ENCODE peak calls at places on chromosomes 1 and 21, in ten cellular contexts. K is GM12865, G is cardiac muscle cell, T is AG10803, Y is fibroblast of villous mesenchyme, Q is fibroblast of lung, F is breast epithelium, X is foreskin fibroblast, W is choroid plexus epithelial cell, D is AG09309. M is an unnamed sample.

GRCh38 chr1:54249798-54250497 is 50.0 kb downstream of the MRPL37 start:
- DNase-seq in K (no peak), G (no peak), T (peak; percentile 91), Y (peak; percentile 68), Q (peak; percentile 63), F (no peak), X (peak; percentile 85), W (peak; percentile 70), D (no peak), M (peak; percentile 52)

GRCh38 chr1:159008744-159009188 is 941 bp upstream of the IFI16 start:
- DNase-seq in K (peak; percentile 91), G (no peak), T (peak; percentile 25), Y (peak; percentile 56), Q (peak; percentile 34), F (no peak), X (peak; percentile 62), W (peak; percentile 60), D (no peak), M (peak; percentile 26)

GRCh38 chr1:56304975-56305374 is 274.4 kb downstream of the PLPP3 start:
- DNase-seq in K (no peak), G (peak; percentile 40), T (no peak), Y (peak; percentile 91), Q (peak; percentile 57), F (no peak), X (no peak), W (peak; percentile 47), D (no peak), M (no peak)

GRCh38 chr21:45981641-45982255 is at the start of gene COL6A1:
- DNase-seq in K (no peak), G (peak; percentile 80), T (peak; percentile 78), Y (peak; percentile 82), Q (no peak), F (peak; percentile 57), X (peak; percentile 91), W (peak; percentile 19), D (no peak), M (peak; percentile 70)

GRCh38 chr1:158095737-158096335 is 84.9 kb upstream of the CD1D start:
- DNase-seq in K (peak; percentile 35), G (peak; percentile 35), T (peak; percentile 13), Y (peak; percentile 39), Q (peak; percentile 28), F (no peak), X (peak; percentile 54), W (peak; percentile 61), D (no peak), M (no peak)

GRCh38 chr1:6272476-6273270 is 11.8 kb upstream of the GPR153 start:
- DNase-seq in K (no peak), G (no peak), T (peak; percentile 25), Y (no peak), Q (no peak), F (no peak), X (peak; percentile 44), W (no peak), D (no peak), M (no peak)

GRCh38 chr1:198253668-198254067 is 96.9 kb downstream of the NEK7 start:
- DNase-seq in K (peak; percentile 67), G (no peak), T (peak; percentile 61), Y (peak; percentile 61), Q (peak; percentile 44), F (no peak), X (peak; percentile 67), W (peak; percentile 61), D (no peak), M (peak; percentile 62)

GRCh38 chr1:67748630-67749029 is 63.6 kb downstream of the GADD45A start:
- DNase-seq in K (peak; percentile 32), G (peak; percentile 40), T (peak; percentile 84), Y (peak; percentile 86), Q (peak; percentile 75), F (no peak), X (peak; percentile 82), W (peak; percentile 80), D (peak; percentile 54), M (peak; percentile 72)

GRCh38 chr1:206635983-206636354 is 633 bp downstream of the DYRK3 start:
- DNase-seq in K (peak; percentile 10), G (no peak), T (no peak), Y (no peak), Q (no peak), F (no peak), X (peak; percentile 28), W (no peak), D (no peak), M (peak; percentile 30)

GRCh38 chr21:39924577-39925308 is 57.5 kb downstream of the PCP4 start:
- DNase-seq in K (no peak), G (no peak), T (no peak), Y (no peak), Q (no peak), F (no peak), X (no peak), W (no peak), D (no peak), M (no peak)

GRCh38 chr1:75559800-75560199 is 51.1 kb downstream of the SLC44A5 start:
- DNase-seq in K (no peak), G (no peak), T (no peak), Y (no peak), Q (no peak), F (no peak), X (no peak), W (no peak), D (no peak), M (no peak)

GRCh38 chr1:22780696-22781095 is 70.1 kb downstream of the EPHB2 start:
- DNase-seq in K (peak; percentile 30), G (peak; percentile 61), T (no peak), Y (peak; percentile 46), Q (no peak), F (no peak), X (no peak), W (peak; percentile 36), D (no peak), M (no peak)

DNA sequence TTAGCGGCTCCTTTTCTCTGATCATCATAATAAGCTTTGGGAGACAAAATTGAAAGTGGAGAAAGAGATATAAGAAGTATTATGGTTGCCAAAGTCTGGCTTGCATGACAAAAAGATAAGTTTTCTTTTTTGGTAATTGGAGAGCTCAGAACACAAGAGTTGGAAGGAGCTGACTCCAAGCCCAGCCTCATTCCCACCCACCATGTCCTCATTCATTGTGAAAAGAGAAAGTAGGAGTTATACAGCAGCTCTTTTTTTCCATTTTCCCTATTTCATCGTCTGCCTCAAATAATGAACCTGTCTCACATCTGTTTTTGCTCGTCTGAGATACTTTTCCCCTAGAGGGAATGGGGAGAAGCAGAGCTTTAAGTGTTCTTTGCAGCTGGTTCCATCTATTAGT is 34.8 kb downstream of the AGT start:
- DNase-seq in K (no peak), G (no peak), T (no peak), Y (no peak), Q (no peak), F (no peak), X (no peak), W (no peak), D (no peak), M (no peak)
- H3K4me3 ChIP-seq in K (no peak overlapping the region), G (no peak overlapping the region), T (no peak overlapping the region), Y (no peak overlapping the region), Q (no peak overlapping the region), F (no peak overlapping the region), X (no peak overlapping the region), W (no peak overlapping the region), D (no peak overlapping the region), M (no peak overlapping the region)

GRCh38 chr1:182811975-182812727 is 22.6 kb downstream of the NPL start:
- DNase-seq in K (no peak), G (no peak), T (no peak), Y (no peak), Q (no peak), F (no peak), X (peak; percentile 4), W (no peak), D (no peak), M (no peak)

GRCh38 chr1:182807907-182808306 is 18.3 kb downstream of the NPL start:
- DNase-seq in K (no peak), G (no peak), T (no peak), Y (no peak), Q (no peak), F (no peak), X (no peak), W (no peak), D (no peak), M (no peak)

GRCh38 chr1:182803846-182804245 is 14.3 kb downstream of the NPL start:
- DNase-seq in K (no peak), G (no peak), T (no peak), Y (no peak), Q (no peak), F (no peak), X (no peak), W (no peak), D (no peak), M (no peak)

GRCh38 chr1:182806015-182806678 is 16.6 kb downstream of the NPL start:
- DNase-seq in K (no peak), G (peak; percentile 18), T (no peak), Y (no peak), Q (no peak), F (no peak), X (no peak), W (no peak), D (no peak), M (no peak)

DNA sequence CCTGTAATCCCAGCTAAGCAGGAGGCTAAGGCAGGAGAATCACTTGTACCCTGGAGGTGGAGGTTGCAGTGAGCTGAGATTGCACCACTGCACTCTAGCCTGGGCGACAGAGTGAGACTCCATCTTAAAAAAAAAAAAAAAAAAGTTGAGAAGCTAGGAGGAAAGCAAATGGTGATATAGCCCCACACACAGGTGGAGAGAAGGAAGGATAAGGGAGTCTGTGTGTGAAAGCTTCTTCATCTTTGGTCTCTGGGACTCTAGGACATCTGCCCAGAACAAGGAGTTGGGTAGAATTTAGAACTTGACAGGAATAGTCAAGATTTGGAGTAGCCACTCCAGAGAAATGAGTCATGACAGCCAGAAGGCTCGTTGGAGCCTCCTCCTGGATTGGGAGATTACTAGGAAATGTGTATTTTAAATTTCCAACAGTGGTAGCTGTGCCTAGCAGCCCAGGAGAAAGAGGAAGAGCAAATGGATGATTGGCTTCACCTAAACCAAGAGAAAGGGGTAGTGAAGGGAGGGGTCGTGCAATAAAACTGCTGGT is 19.9 kb downstream of the NPL start:
- DNase-seq in K (no peak), G (no peak), T (peak; percentile 1), Y (no peak), Q (no peak), F (no peak), X (peak; percentile 38), W (no peak), D (no peak), M (no peak)
- TF ChIP-seq CTCF in K (no peak), G (no peak), T (no peak), Y (no peak), Q (no peak), F (no peak), X (no peak), W (no peak), D (peak; percentile 3), M (no peak)

DNA sequence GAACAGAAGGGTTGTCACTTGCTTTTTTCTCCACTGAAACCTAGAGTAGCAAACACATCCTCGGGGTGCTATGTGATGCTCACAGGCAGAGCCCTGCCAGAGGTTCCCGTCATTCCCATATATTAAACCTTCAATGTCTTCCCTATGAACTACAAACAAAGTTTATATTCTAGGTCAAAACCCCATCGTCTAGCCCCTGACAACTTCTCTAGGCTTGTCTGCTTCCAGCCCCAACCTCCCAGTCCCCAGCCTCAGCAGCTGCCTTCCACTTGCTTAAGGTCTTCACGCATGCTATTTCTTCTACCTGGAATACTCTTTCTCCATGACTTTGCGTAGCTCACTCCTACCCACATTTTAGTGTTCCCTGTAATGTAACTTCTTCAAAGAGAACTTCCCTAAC is 1.9 kb upstream of the TLR5 start:
- DNase-seq in K (no peak), G (no peak), T (no peak), Y (no peak), Q (no peak), F (no peak), X (no peak), W (no peak), D (no peak), M (no peak)
- H3K4me3 ChIP-seq in K (no peak overlapping the region), G (no peak overlapping the region), T (no peak overlapping the region), Y (no peak overlapping the region), Q (no peak overlapping the region), F (no peak overlapping the region), X (no peak overlapping the region), W (no peak overlapping the region), D (no peak overlapping the region), M (no peak overlapping the region)

GRCh38 chr1:58841455-58841854 is 57.6 kb upstream of the JUN start:
- DNase-seq in K (peak; percentile 52), G (no peak), T (no peak), Y (no peak), Q (no peak), F (no peak), X (peak; percentile 41), W (no peak), D (no peak), M (no peak)
- TF ChIP-seq CTCF in K (peak; percentile 53), G (peak; percentile 28), T (peak; percentile 25), Y (peak; percentile 39), Q (peak; percentile 9), F (no peak), X (peak; percentile 27), W (peak; percentile 50), D (peak; percentile 33), M (peak; percentile 29)

M was measured in astrocyte of the spinal cord.